ENCODE peak calls at places on chromosome 16, in nine cellular contexts. Y is transverse colon; X is mesendoderm; T is GM12878; M is psoas muscle; Z is fibroblast of lung; Q is MG63; H is CD8-positive, alpha-beta T cell; J is tibial artery. V is an unnamed sample. For H3K36me3, the result is how much of the 10 kb centered on the place peaks cover.

GRCh38 chr16:56919099-56919800 is 12.7 kb upstream of the HERPUD1 start:
- DNase-seq in T (no peak), H (no peak), Q (no peak), Z (no peak), Y (no peak), M (no peak), J (no peak), X (no peak), V (peak)

GRCh38 chr16:69131749-69132423 is 502 bp downstream of the CHTF8 start:
- DNase-seq in Q (peak), J (peak), Z (peak), M (peak), X (peak), Y (peak), T (peak), H (no peak), V (peak)

GRCh38 chr16:73743665-73744496 is 552.7 kb upstream of the PSMD7 start:
- DNase-seq in Z (peak), J (no peak), Q (no peak), X (peak), H (no peak), T (no peak), Y (no peak), M (no peak), V (no peak)

GRCh38 chr16:56938664-56939513 is 6.9 kb downstream of the HERPUD1 start:
- DNase-seq in H (no peak), Z (no peak), T (no peak), Y (no peak), M (no peak), Q (no peak), J (no peak), X (no peak), V (no peak)

GRCh38 chr16:50229149-50229726 is 37.1 kb upstream of the ADCY7 start:
- DNase-seq in X (no peak), Y (no peak), J (no peak), Z (no peak), M (no peak), T (no peak), Q (no peak), H (no peak), V (no peak)

GRCh38 chr16:57023541-57024249 is 34.3 kb downstream of the NLRC5 start:
- DNase-seq in Q (no peak), J (no peak), T (no peak), X (no peak), Y (no peak), H (peak), Z (no peak), M (no peak), V (no peak)

GRCh38 chr16:62034236-62035114 is 1.8 kb downstream of the CDH8 start:
- DNase-seq in T (no peak), X (peak), Y (no peak), H (no peak), J (no peak), M (no peak), Q (no peak), Z (no peak), V (no peak)

GRCh38 chr16:3170440-3171180 is 17.4 kb upstream of the OR1F1 start:
- DNase-seq in Y (no peak), Q (no peak), X (peak), H (no peak), Z (no peak), J (no peak), M (no peak), T (no peak), V (no peak)

GRCh38 chr16:56603589-56603988 is 4.8 kb upstream of the MT2A start:
- DNase-seq in M (peak), J (peak), Q (peak), Y (peak), X (peak), H (no peak), Z (peak), T (no peak), V (no peak)

GRCh38 chr16:64182985-64183384 is 938.9 kb downstream of the CDH11 start:
- DNase-seq in J (no peak), Z (peak), X (no peak), H (no peak), M (no peak), Q (no peak), T (no peak), Y (no peak), V (no peak)

GRCh38 chr16:75820672-75821071 is 94.4 kb upstream of the CPHXL start:
- DNase-seq in T (no peak), J (no peak), Z (no peak), H (no peak), X (peak), Y (no peak), Q (no peak), M (no peak), V (peak)

GRCh38 chr16:56370185-56370584 is 55.2 kb downstream of the AMFR start:
- DNase-seq in X (no peak), T (no peak), Q (no peak), H (no peak), J (no peak), Y (no peak), Z (no peak), M (no peak), V (no peak)

GRCh38 chr16:71851726-71852125 is 6.0 kb downstream of the ATXN1L start:
- DNase-seq in M (no peak), Q (no peak), X (no peak), Z (no peak), H (no peak), J (no peak), Y (no peak), T (no peak), V (no peak)

GRCh38 chr16:53912155-53912554 is 208.2 kb downstream of the FTO start:
- DNase-seq in X (no peak), Z (no peak), J (no peak), Y (no peak), H (peak), M (no peak), T (peak), Q (no peak), V (peak)

GRCh38 chr16:30096862-30097563 is 1.0 kb upstream of the YPEL3 start:
- DNase-seq in X (peak), J (no peak), T (no peak), Q (no peak), Y (no peak), H (no peak), M (no peak), Z (no peak), V (peak)

GRCh38 chr16:424033-424622 is 1.3 kb upstream of the RAB11FIP3 start:
- DNase-seq in H (no peak), X (no peak), Q (peak), M (peak), J (peak), Y (peak), Z (peak), T (no peak), V (peak)

GRCh38 chr16:62079236-62079635 is 43.0 kb upstream of the CDH8 start:
- DNase-seq in T (no peak), Z (no peak), M (no peak), X (no peak), H (no peak), J (no peak), Q (no peak), Y (no peak), V (peak)

GRCh38 chr16:74107795-74108610 is 188.6 kb upstream of the PSMD7 start:
- DNase-seq in H (no peak), Y (peak), J (no peak), X (peak), M (no peak), T (peak), Q (peak), Z (peak), V (peak)

GRCh38 chr16:57645691-57646387 is 17.4 kb downstream of the ADGRG1 start:
- DNase-seq in H (no peak), X (no peak), Y (no peak), Z (peak), M (peak), Q (peak), J (no peak), T (no peak), V (peak)

GRCh38 chr16:9683677-9684076 is 498.6 kb downstream of the GRIN2A start:
- DNase-seq in H (no peak), Z (no peak), Y (no peak), M (no peak), T (no peak), J (no peak), X (no peak), Q (no peak), V (no peak)

GRCh38 chr16:52492789-52493357 is 54.1 kb downstream of the TOX3 start:
- DNase-seq in J (no peak), Q (no peak), H (no peak), Z (no peak), T (peak), Y (no peak), M (no peak), X (no peak), V (no peak)

GRCh38 chr16:4788489-4788889 is 344 bp upstream of the SEPTIN12 start:
- DNase-seq in J (no peak), Z (no peak), X (no peak), Q (no peak), M (no peak), H (no peak), Y (no peak), T (no peak), V (no peak)
- H3K4me3 ChIP-seq in J (no peak), Z (no peak), X (no peak), Q (no peak), M (no peak), H (no peak), Y (no peak), T (no peak), V (no peak)

DNA sequence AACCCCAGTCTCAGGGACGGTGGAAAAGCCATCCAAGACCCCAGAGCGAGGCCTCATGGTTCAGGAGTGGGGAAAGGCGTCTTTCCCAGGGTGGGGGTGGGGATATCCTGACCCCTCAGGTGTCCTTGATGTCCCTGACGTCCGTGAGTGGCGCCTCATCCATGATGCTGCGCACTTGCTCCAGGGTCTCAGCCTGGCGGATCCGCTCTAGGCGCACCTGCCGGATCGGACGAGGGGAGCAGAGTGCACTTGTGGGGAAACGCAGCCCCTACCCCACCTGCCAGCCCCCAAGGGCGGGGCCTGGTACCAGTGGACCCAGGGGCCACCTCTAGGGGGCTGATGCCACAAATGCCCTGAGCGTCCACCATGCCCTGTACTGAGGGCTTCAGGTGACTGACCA is 20.2 kb downstream of the RABEP2 start:
- DNase-seq in X (no peak), Y (no peak), Z (no peak), T (no peak), H (no peak), Q (no peak), M (no peak), J (no peak), V (no peak)
- H3K36me3 ChIP-seq in X (under half), Y (under half), Z (under half), T (under half), H (under half), Q (under half), M (under half), J (under half), V (under half)

DNA sequence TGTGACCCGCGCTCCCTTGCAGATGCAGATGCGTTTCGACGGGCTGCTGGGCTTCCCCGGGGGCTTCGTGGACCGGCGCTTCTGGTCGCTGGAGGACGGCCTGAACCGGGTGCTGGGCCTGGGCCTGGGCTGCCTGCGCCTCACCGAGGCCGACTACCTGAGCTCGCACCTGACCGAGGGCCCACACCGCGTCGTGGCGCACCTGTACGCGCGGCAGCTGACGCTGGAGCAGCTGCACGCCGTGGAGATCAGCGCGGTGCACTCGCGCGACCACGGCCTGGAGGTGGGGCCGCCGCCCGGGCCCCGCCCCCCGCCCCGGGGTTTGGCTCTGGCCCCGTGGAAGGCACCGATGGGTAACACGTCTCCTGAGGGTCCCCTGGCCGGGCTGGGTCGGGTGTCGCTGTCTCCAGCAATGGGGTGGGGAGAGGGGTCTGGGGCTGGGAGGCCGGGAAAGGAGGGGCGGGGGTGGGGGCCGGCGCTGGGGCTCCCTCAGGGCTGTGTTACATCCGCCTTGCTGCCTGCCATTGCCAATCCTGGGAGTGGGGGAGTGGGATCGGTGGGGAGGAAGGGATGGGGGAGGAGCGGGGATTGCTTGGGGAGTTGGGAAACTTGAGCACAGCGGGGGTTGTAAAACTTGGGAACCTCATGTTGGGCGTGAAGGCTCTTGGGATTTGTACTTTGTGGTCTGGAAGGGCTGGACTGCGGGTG is 748 bp downstream of the NUDT16L1 start:
- DNase-seq in J (no peak), Q (peak), H (peak), T (no peak), Z (peak), M (peak), Y (peak), X (peak), V (peak)
- H3K4me3 ChIP-seq in J (peak), Q (peak), H (peak), T (peak), Z (peak), M (peak), Y (peak), X (peak), V (peak)

DNA sequence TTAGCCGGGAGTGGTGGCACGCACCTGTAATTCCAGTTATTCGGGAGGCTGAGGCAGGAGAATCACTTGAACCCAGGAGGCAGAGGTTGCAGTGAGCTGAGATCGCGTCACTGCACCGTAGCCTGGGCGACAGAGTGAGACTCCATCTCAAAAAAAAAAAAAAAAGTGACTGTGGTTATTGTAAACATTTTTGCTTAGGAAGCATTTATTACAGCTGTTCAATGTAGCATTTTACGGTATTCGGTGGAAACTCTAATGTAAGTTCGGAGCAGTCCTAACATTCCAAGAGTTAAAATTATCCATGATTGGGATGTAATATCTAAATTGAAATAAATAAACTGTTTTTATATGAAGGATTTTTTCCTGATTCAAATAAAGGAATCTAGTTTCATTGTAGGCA is 254.8 kb upstream of the HSBP1 start:
- DNase-seq in X (no peak), H (no peak), T (no peak), Z (no peak), Q (no peak), Y (no peak), J (no peak), M (no peak), V (no peak)
- H3K36me3 ChIP-seq in X (under half), H (under half), T (under half), Z (under half), Q (under half), Y (under half), J (under half), M (under half), V (under half)

GRCh38 chr16:66523861-66524354 is 26.0 kb downstream of the TK2 start:
- DNase-seq in M (no peak), X (no peak), T (no peak), H (no peak), Z (no peak), Q (no peak), Y (peak), J (no peak), V (no peak)
- H3K4me3 ChIP-seq in M (no peak), X (no peak), T (peak), H (peak), Z (no peak), Q (no peak), Y (no peak), J (no peak), V (no peak)

DNA sequence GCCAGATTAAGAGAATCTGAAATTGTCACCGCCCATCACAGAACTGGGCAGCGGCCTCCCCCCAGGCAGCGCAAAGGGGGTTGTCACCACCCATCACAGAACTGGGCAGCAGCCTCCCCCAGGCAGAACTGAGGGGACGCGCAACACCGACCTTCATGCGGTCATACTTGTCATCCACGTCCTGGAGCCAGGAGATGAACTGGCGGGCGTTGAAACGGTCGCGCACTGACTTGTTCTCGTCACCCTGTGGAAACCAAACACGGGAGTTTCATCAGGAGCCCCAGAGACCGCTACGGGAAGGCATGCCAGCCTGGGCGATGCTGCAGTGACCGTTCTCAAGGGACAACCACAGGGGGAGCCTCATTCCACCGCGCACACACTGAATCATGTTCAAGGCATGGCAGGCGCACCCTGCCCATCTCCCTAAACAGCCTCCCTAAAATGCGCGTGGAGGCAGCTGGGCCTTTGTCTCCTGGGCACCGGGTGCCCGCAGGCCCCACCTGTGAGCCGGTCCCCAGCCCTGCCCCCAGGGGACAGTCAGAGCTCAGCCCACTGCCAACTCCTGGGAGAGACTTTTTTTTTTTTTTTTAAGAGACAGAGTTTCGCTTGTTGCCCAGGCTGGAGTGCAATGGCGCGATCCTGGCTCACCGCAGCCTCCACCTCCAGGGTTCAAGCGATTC is 53.3 kb downstream of the ZNF778 start:
- DNase-seq in Q (no peak), Z (no peak), M (no peak), Y (no peak), X (no peak), T (no peak), H (no peak), J (no peak), V (no peak)
- H3K36me3 ChIP-seq in Q (under half), Z (under half), M (under half), Y (under half), X (under half), T (under half), H (half or more), J (half or more), V (under half)

V was measured in mammary epithelial cell.